ENCODE peak calls at places on chromosomes 1 and 21, in five cellular contexts. Z is endothelial cell, K is SHP77, U is choroid plexus epithelial cell, E is SW480. F is an unnamed sample.

GRCh38 chr21:28731700-28732321 is 260.9 kb downstream of the LTN1 start:
- DNase-seq in U (no peak), E (no peak), K (no peak), Z (no peak), F (no peak)

GRCh38 chr1:12040457-12041051 is 21.3 kb downstream of the MIIP start:
- DNase-seq in Z (no peak), U (peak), E (peak), K (no peak), F (peak)

GRCh38 chr1:182484531-182485257 is 34.7 kb downstream of the RGSL1 start:
- DNase-seq in E (peak), U (no peak), Z (peak), K (peak), F (no peak)

GRCh38 chr1:195908121-195908520 is 700.1 kb downstream of the KCNT2 start:
- DNase-seq in E (no peak), K (no peak), Z (no peak), U (peak), F (no peak)

GRCh38 chr1:5664906-5665875 is 327.0 kb downstream of the NPHP4 start:
- DNase-seq in K (no peak), E (no peak), Z (no peak), U (no peak), F (no peak)

GRCh38 chr1:3857791-3858129 is 484 bp downstream of the DFFB start:
- DNase-seq in Z (no peak), E (no peak), U (no peak), K (no peak), F (no peak)

GRCh38 chr1:231039161-231040018 is 664 bp downstream of the FAM89A start:
- DNase-seq in U (peak), Z (peak), E (peak), K (peak), F (no peak)

GRCh38 chr1:110114784-110115183 is 2.5 kb downstream of the UBL4B start:
- DNase-seq in E (no peak), U (no peak), K (no peak), Z (no peak), F (no peak)

GRCh38 chr1:55702064-55702463 is 486.9 kb upstream of the USP24 start:
- DNase-seq in K (peak), E (peak), U (peak), Z (peak), F (no peak)

GRCh38 chr1:245172026-245172425 is 17.2 kb downstream of the KIF26B start:
- DNase-seq in K (no peak), U (peak), Z (no peak), E (no peak), F (no peak)

GRCh38 chr1:116570358-116571214 is at the start of gene CD58:
- DNase-seq in Z (peak), E (peak), K (peak), U (peak), F (no peak)

GRCh38 chr1:55262822-55263221 is 47.7 kb upstream of the USP24 start:
- DNase-seq in E (no peak), K (no peak), U (peak), Z (no peak), F (no peak)

GRCh38 chr1:101203812-101204540 is 32.8 kb upstream of the S1PR1 start:
- DNase-seq in U (peak), K (peak), Z (no peak), E (no peak), F (peak)

GRCh38 chr1:21673277-21673780 is 4.2 kb upstream of the RAP1GAP start:
- DNase-seq in U (peak), Z (no peak), K (peak), E (no peak), F (peak)

GRCh38 chr21:34202553-34203332 is 129.4 kb downstream of the MRPS6 start:
- DNase-seq in E (peak), U (peak), K (no peak), Z (peak), F (no peak)

GRCh38 chr21:44696572-44696971 is 400 bp upstream of the KRTAP10-12 start:
- DNase-seq in Z (no peak), E (no peak), K (no peak), U (no peak), F (no peak)

GRCh38 chr21:45998276-45998701 is 16.7 kb downstream of the COL6A1 start:
- DNase-seq in K (no peak), U (no peak), E (no peak), Z (no peak), F (no peak)

GRCh38 chr1:167467126-167467725 is 51.1 kb downstream of the CD247 start:
- DNase-seq in K (no peak), Z (no peak), U (peak), E (no peak), F (no peak)

GRCh38 chr1:44557756-44558155 is 116.5 kb downstream of the TMEM53 start:
- DNase-seq in Z (no peak), U (peak), K (no peak), E (no peak), F (no peak)

GRCh38 chr21:25953659-25954058 is 216.9 kb downstream of the APP start:
- DNase-seq in E (no peak), Z (no peak), U (no peak), K (no peak), F (no peak)

GRCh38 chr1:47978486-47978885 is 18.7 kb downstream of the TRABD2B start:
- DNase-seq in K (no peak), E (no peak), Z (no peak), U (peak), F (no peak)

GRCh38 chr1:234605983-234606730 is 3.8 kb downstream of the IRF2BP2 start:
- DNase-seq in E (peak), Z (no peak), U (peak), K (no peak), F (no peak)

GRCh38 chr1:22295856-22296255 is 153.0 kb upstream of the WNT4 start:
- DNase-seq in E (no peak), U (no peak), K (no peak), Z (no peak), F (no peak)

GRCh38 chr1:149884433-149885363 is 14.7 kb upstream of the BOLA1 start:
- DNase-seq in U (peak), Z (no peak), E (no peak), K (peak), F (no peak)

GRCh38 chr1:190436615-190437014 is 41.0 kb downstream of the BRINP3 start:
- DNase-seq in E (no peak), U (peak), Z (no peak), K (peak), F (no peak)

GRCh38 chr1:32361308-32361673 is 994 bp downstream of the FAM229A start:
- DNase-seq in K (no peak), Z (no peak), E (no peak), U (no peak), F (no peak)

GRCh38 chr1:229058111-229058551 is 212.8 kb upstream of the RAB4A start:
- DNase-seq in Z (no peak), K (no peak), E (no peak), U (no peak), F (no peak)

GRCh38 chr1:185480545-185480944 is 163.5 kb upstream of the IVNS1ABP start:
- DNase-seq in U (no peak), E (no peak), K (no peak), Z (no peak), F (peak)

F was measured in GM04503.